ENCODE peak calls at places on chromosomes 16 and 17, in four cellular contexts. F, D, Q and B are unnamed samples.

GRCh38 chr17:74990581-74991105 is 3.2 kb downstream of the CDR2L start:
- DNase-seq in F (no peak), D (no peak), Q (no peak), B (no peak)

GRCh38 chr16:21599994-21600773 is 807 bp downstream of the METTL9 start:
- DNase-seq in F (no peak), D (peak; percentile 60), Q (no peak), B (no peak)

GRCh38 chr16:85767569-85767968 is 16.7 kb upstream of the C16orf74 start:
- DNase-seq in F (no peak), D (peak; percentile 95), Q (peak; percentile 91), B (no peak)

GRCh38 chr17:3526971-3527370 is 30.6 kb downstream of the TRPV3 start:
- DNase-seq in F (no peak), D (no peak), Q (no peak), B (no peak)

GRCh38 chr16:17101646-17102045 is 369.1 kb downstream of the XYLT1 start:
- DNase-seq in F (no peak), D (no peak), Q (no peak), B (no peak)

GRCh38 chr16:15980329-15980728 is 30.9 kb downstream of the ABCC1 start:
- DNase-seq in F (no peak), D (no peak), Q (no peak), B (no peak)

GRCh38 chr16:67825119-67825518 is 17.0 kb upstream of the THAP11 start:
- DNase-seq in F (no peak), D (no peak), Q (no peak), B (no peak)

GRCh38 chr17:79007504-79008381 is 1.8 kb downstream of the CANT1 start:
- DNase-seq in F (peak; percentile 50), D (no peak), Q (no peak), B (no peak)

GRCh38 chr17:56890390-56890789 is 23.5 kb downstream of the TRIM25 start:
- DNase-seq in F (no peak), D (no peak), Q (no peak), B (no peak)

GRCh38 chr17:57493171-57493570 is 236.8 kb downstream of the MSI2 start:
- DNase-seq in F (no peak), D (no peak), Q (no peak), B (no peak)

GRCh38 chr16:85465328-85466307 is 147.5 kb upstream of the GSE1 start:
- DNase-seq in F (peak; percentile 90), D (no peak), Q (peak; percentile 64), B (peak; percentile 94)

GRCh38 chr16:71552698-71553503 is 24.0 kb downstream of the TAT start:
- DNase-seq in F (no peak), D (peak; percentile 15), Q (no peak), B (no peak)

GRCh38 chr17:8376302-8377067 is at the start of gene KRABD2:
- DNase-seq in F (peak; percentile 97), D (peak; percentile 91), Q (peak; percentile 86), B (peak; percentile 94)

GRCh38 chr16:12097523-12098428 is 121.2 kb downstream of the SNX29 start:
- DNase-seq in F (peak; percentile 72), D (no peak), Q (peak; percentile 60), B (peak; percentile 80)